ENCODE peak calls at places on chromosomes 1 and 21, in four cellular contexts. V is WTC11, R is SK-N-SH, N is K562. I is an unnamed sample.

GRCh38 chr1:206706298-206706791 is 21.6 kb downstream of the MAPKAPK2 start:
- DNase-seq in N (no peak), V (no peak), R (no peak), I (no peak)

GRCh38 chr1:40316595-40317393 is at the start of gene COL9A2:
- DNase-seq in V (peak), R (peak), N (no peak), I (peak)

GRCh38 chr1:226975909-226976670 is 36.0 kb downstream of the COQ8A start:
- DNase-seq in V (no peak), N (no peak), R (no peak), I (no peak)

GRCh38 chr1:23424171-23424959 is at the start of gene TCEA3:
- DNase-seq in V (peak), R (peak), N (no peak), I (no peak)

GRCh38 chr1:172997941-172998361 is 52.8 kb downstream of the TNFSF18 start:
- DNase-seq in V (no peak), R (no peak), N (no peak), I (no peak)

GRCh38 chr1:203179328-203180009 is 3.8 kb upstream of the MYBPH start:
- DNase-seq in N (no peak), R (no peak), V (no peak), I (no peak)

GRCh38 chr1:52633291-52633754 is 355 bp downstream of the SHISAL2A start:
- DNase-seq in R (no peak), N (no peak), V (peak), I (no peak)

GRCh38 chr21:45985471-45986315 is 4.1 kb downstream of the COL6A1 start:
- DNase-seq in N (no peak), V (peak), R (no peak), I (no peak)

GRCh38 chr1:163824006-163824405 is 502.3 kb downstream of the NUF2 start:
- DNase-seq in V (no peak), N (no peak), R (no peak), I (no peak)

GRCh38 chr1:78839704-78840277 is 166.7 kb downstream of the ADGRL4 start:
- DNase-seq in V (peak), N (peak), R (peak), I (no peak)

GRCh38 chr1:159370855-159371254 is 61.1 kb upstream of the OR10J4 start:
- DNase-seq in N (no peak), R (no peak), V (no peak), I (no peak)

GRCh38 chr1:60657926-60658325 is 424.4 kb upstream of the NFIA start:
- DNase-seq in V (no peak), R (no peak), N (no peak), I (no peak)

GRCh38 chr1:187054862-187055757 is 226.4 kb downstream of the PLA2G4A start:
- DNase-seq in N (no peak), V (no peak), R (no peak), I (no peak)

GRCh38 chr1:204169871-204170270 is 3.7 kb upstream of the REN start:
- DNase-seq in N (no peak), R (no peak), V (no peak), I (no peak)

GRCh38 chr1:2537785-2538115 is 7.7 kb upstream of the HES5 start:
- DNase-seq in R (no peak), V (no peak), N (no peak), I (no peak)

GRCh38 chr1:98181041-98181764 is 260.4 kb upstream of the DPYD start:
- DNase-seq in N (no peak), R (no peak), V (no peak), I (no peak)

GRCh38 chr1:178126790-178127189 is 32.9 kb downstream of the RASAL2 start:
- DNase-seq in R (no peak), N (no peak), V (no peak), I (no peak)

GRCh38 chr1:180787628-180788307 is 124.9 kb upstream of the KIAA1614 start:
- DNase-seq in V (no peak), N (no peak), R (no peak), I (no peak)

GRCh38 chr1:233707153-233707905 is 93.4 kb downstream of the KCNK1 start:
- DNase-seq in V (no peak), R (no peak), N (peak), I (no peak)
- TF ChIP-seq TEAD4 in V (no peak), R (peak), N (no peak), I (no peak)

GRCh38 chr1:31153423-31153822 is 86.3 kb downstream of the NKAIN1 start:
- DNase-seq in N (no peak), V (no peak), R (no peak), I (no peak)

GRCh38 chr1:31154632-31155215 is 85.0 kb downstream of the NKAIN1 start:
- DNase-seq in R (peak), V (peak), N (peak), I (peak)

GRCh38 chr1:31151402-31151801 is 85.9 kb upstream of the PUM1 start:
- DNase-seq in R (no peak), N (no peak), V (no peak), I (no peak)

GRCh38 chr1:31154000-31154631 is 85.6 kb downstream of the NKAIN1 start:
- DNase-seq in N (no peak), R (no peak), V (no peak), I (no peak)

DNA sequence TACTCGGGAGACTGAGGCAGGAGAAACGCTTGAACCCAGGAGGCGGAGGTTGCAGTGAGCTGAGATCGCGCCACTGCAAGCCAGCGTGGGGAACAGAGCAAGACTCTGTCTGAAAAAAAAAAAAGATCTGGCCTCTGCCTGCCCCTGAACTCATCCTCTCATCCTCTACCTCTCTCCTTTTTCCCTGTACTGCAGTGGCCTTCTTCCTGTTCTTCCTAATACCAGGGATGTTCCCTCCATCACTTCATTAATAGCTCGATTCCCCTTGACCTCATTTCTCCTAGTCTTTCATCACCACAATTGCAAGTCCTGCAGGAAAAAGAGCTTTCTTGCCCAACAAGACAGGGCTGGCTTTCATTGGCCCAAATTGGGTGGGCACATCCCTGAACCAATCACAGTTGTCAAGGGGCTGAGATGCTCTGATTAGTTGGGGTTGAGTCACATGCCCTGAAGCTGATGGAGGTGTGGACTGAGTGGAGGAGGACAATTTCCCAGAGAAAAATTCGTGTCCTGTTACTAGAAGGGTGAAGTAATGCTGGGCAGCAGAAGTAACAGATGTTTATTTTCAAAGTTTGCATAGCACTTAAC is 86.8 kb upstream of the PUM1 start:
- DNase-seq in R (no peak), V (no peak), N (peak), I (no peak)
- TF ChIP-seq TEAD4 in R (no peak), V (no peak), N (no peak), I (no peak)

GRCh38 chr1:200546577-200546976 is 74.0 kb downstream of the KIF14 start:
- DNase-seq in V (no peak), R (no peak), N (no peak), I (peak)

GRCh38 chr1:200540281-200540680 is 80.3 kb downstream of the KIF14 start:
- DNase-seq in R (no peak), N (no peak), V (no peak), I (no peak)

GRCh38 chr1:200542162-200542561 is 78.4 kb downstream of the KIF14 start:
- DNase-seq in V (no peak), N (no peak), R (no peak), I (no peak)
- TF ChIP-seq TEAD4 in V (no peak), N (no peak), R (no peak), I (no peak)

GRCh38 chr1:58158465-58159423 is 387.8 kb downstream of the OMA1 start:
- DNase-seq in R (no peak), N (no peak), V (no peak), I (no peak)

GRCh38 chr1:58165073-58165472 is 381.5 kb downstream of the OMA1 start:
- DNase-seq in R (no peak), V (no peak), N (no peak), I (no peak)

GRCh38 chr1:58166417-58166816 is 380.1 kb downstream of the OMA1 start:
- DNase-seq in V (no peak), R (no peak), N (no peak), I (no peak)

GRCh38 chr1:58159424-58159810 is 387.1 kb downstream of the OMA1 start:
- DNase-seq in V (no peak), N (no peak), R (no peak), I (no peak)

GRCh38 chr1:58162952-58163550 is 383.5 kb downstream of the OMA1 start:
- DNase-seq in R (peak), V (peak), N (peak), I (peak)
- TF ChIP-seq TEAD4 in R (no peak), V (no peak), N (no peak), I (no peak)

GRCh38 chr21:32772281-32773047 is 909 bp upstream of the PAXBP1 start:
- DNase-seq in V (no peak), R (peak), N (peak), I (no peak)
- TF ChIP-seq TEAD4 in V (no peak), R (no peak), N (no peak), I (no peak)

GRCh38 chr1:230287674-230288315 is 138.3 kb downstream of the PGBD5 start:
- DNase-seq in N (no peak), V (no peak), R (no peak), I (no peak)
- TF ChIP-seq TEAD4 in N (no peak), V (no peak), R (no peak), I (no peak)

GRCh38 chr1:166999090-166999489 is 10.0 kb downstream of the MAEL start:
- DNase-seq in N (no peak), R (no peak), V (no peak), I (no peak)
- TF ChIP-seq TEAD4 in N (no peak), R (no peak), V (no peak), I (no peak)

GRCh38 chr1:115283681-115284146 is 54.3 kb downstream of the NGF start:
- DNase-seq in N (no peak), R (no peak), V (no peak), I (no peak)

GRCh38 chr1:115288799-115289198 is 49.2 kb downstream of the NGF start:
- DNase-seq in R (no peak), V (no peak), N (no peak), I (no peak)

GRCh38 chr1:115289940-115290339 is 48.1 kb downstream of the NGF start:
- DNase-seq in V (no peak), N (no peak), R (no peak), I (no peak)

GRCh38 chr1:115284209-115284608 is 53.8 kb downstream of the NGF start:
- DNase-seq in R (no peak), N (no peak), V (no peak), I (no peak)

DNA sequence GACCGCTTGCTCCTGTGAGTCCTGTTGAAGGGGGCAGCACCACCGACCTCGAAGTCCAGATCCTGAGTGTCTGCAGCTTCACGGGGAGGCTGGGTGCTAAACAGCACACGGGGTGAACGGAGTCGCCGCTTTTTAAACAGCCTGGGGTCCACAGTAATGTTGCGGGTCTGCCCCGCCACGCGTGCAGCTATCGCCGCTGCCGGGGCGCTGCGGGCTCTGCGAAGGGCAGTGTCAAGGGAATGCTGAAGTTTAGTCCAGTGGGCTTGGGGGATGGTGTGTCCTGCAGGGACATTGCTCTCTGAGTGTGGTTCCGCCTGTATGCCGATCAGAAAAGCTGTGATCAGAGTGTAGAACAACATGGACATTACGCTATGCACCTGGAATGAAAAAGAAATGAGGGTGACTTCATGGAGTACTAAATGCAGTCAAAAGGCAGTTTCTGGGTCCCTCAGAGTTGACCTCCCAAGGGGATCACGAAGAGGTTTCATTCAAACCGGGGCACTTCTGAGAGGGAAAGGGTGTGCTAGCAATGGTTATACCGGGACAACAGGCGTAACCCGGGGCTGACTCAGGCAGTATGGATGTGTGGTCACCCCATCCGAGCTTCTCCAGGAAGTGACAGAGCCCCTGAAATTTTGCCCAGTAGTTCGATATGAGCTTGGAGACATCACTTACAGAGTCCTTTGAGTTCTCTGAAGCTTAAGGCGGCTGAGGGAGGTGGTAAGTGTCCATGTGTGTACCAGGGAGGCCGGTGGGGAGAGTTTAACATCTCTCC is 51.4 kb downstream of the NGF start:
- DNase-seq in N (no peak), R (no peak), V (no peak), I (no peak)
- TF ChIP-seq TEAD4 in N (no peak), R (no peak), V (no peak), I (no peak)

GRCh38 chr1:236288620-236288976 is 6.8 kb upstream of the ERO1B start:
- DNase-seq in V (no peak), N (no peak), R (no peak), I (no peak)

GRCh38 chr1:236287356-236287755 is 5.6 kb upstream of the ERO1B start:
- DNase-seq in V (no peak), R (no peak), N (no peak), I (no peak)

GRCh38 chr1:236287757-236288619 is 6.2 kb upstream of the ERO1B start:
- DNase-seq in N (peak), R (peak), V (peak), I (peak)

GRCh38 chr1:236292425-236292824 is 10.7 kb upstream of the ERO1B start:
- DNase-seq in R (no peak), V (no peak), N (no peak), I (no peak)

GRCh38 chr1:236289492-236290131 is 7.9 kb upstream of the ERO1B start:
- DNase-seq in N (no peak), R (no peak), V (no peak), I (no peak)
- TF ChIP-seq TEAD4 in N (no peak), R (no peak), V (no peak), I (no peak)

I was measured in H1.